ENCODE peak calls at places on chromosomes 16 and 17, in nine cellular contexts. V is Karpas-422; Z is fibroblast of the conjunctiva; S is T-helper 17 cell; E is stimulated activated CD4-positive, alpha-beta T cell treated with anti-CD3 and anti-CD28 coated beads, Interleukin-2, amount 100 ng/mL, for 24 hours; X is nephron progenitor cell; D is IMR-90; I is DMS153; Y is HS-27A. L is an unnamed sample.

GRCh38 chr16:47136101-47136820 is 7.5 kb downstream of the NETO2 start:
- DNase-seq in X (no peak), D (peak), V (no peak), E (no peak), Y (no peak), Z (no peak), S (no peak), I (peak), L (no peak)

GRCh38 chr16:84090212-84090611 is 26.5 kb downstream of the MBTPS1 start:
- DNase-seq in X (no peak), I (no peak), D (no peak), S (no peak), E (no peak), Y (no peak), Z (no peak), V (no peak), L (no peak)

GRCh38 chr17:82822281-82822680 is 17.5 kb downstream of the ZNF750 start:
- DNase-seq in Y (no peak), I (no peak), D (no peak), X (no peak), Z (no peak), V (no peak), E (no peak), S (no peak), L (no peak)

GRCh38 chr17:73247728-73248127 is 14.0 kb downstream of the CPSF4L start:
- DNase-seq in X (no peak), Z (no peak), V (no peak), D (peak), S (no peak), I (no peak), Y (no peak), E (no peak), L (no peak)

GRCh38 chr16:19119564-19119963 is 5.8 kb downstream of the ITPRIPL2 start:
- DNase-seq in I (no peak), V (no peak), Z (peak), X (no peak), Y (no peak), D (peak), S (no peak), E (no peak), L (no peak)

GRCh38 chr17:17303847-17304490 is 796 bp downstream of the NT5M start:
- DNase-seq in S (no peak), I (no peak), D (no peak), X (no peak), Y (no peak), Z (no peak), V (no peak), E (no peak), L (no peak)

GRCh38 chr17:82841921-82842596 is 2.2 kb upstream of the ZNF750 start:
- DNase-seq in X (no peak), Z (no peak), V (no peak), E (no peak), D (no peak), I (no peak), Y (no peak), S (no peak), L (no peak)

GRCh38 chr16:62035115-62036092 is 834 bp downstream of the CDH8 start:
- DNase-seq in D (no peak), X (peak), E (no peak), Y (no peak), Z (no peak), I (no peak), V (no peak), S (no peak), L (peak)

L was measured in NCI-H748 treated with DMSO at 0.1 percent for 48 hours.